ENCODE peak calls at places on chromosomes 13 and 19, in five cellular contexts. R is foreskin fibroblast, U is neural progenitor cell, I is kidney epithelial cell, S is fibroblast of villous mesenchyme. E is an unnamed sample.

GRCh38 chr13:60210510-60211065 is 46.9 kb upstream of the DIAPH3 start:
- DNase-seq in I (no peak), U (no peak), R (no peak), S (no peak), E (no peak)

GRCh38 chr19:50333737-50334617 is 4.8 kb upstream of the KCNC3 start:
- DNase-seq in U (peak), S (no peak), R (peak), I (no peak), E (no peak)

GRCh38 chr19:17209126-17210036 is 5.8 kb upstream of the USE1 start:
- DNase-seq in S (peak), I (no peak), U (peak), R (peak), E (peak)

GRCh38 chr19:15635016-15635805 is 5.5 kb upstream of the CYP4F3 start:
- DNase-seq in S (no peak), R (no peak), I (no peak), U (no peak), E (no peak)

GRCh38 chr13:76885203-76886004 is 801 bp downstream of the KCTD12 start:
- DNase-seq in S (peak), I (no peak), R (peak), U (peak), E (peak)

GRCh38 chr19:58182577-58182988 is 278 bp upstream of the ZNF274 start:
- DNase-seq in U (no peak), R (no peak), S (no peak), I (no peak), E (no peak)

GRCh38 chr13:26017196-26017921 is 34.5 kb downstream of the SHISA2 start:
- DNase-seq in I (no peak), U (no peak), S (no peak), R (no peak), E (no peak)

GRCh38 chr19:1984360-1984759 is 31.2 kb downstream of the BTBD2 start:
- DNase-seq in S (no peak), R (no peak), U (no peak), I (no peak), E (no peak)

GRCh38 chr13:30453727-30454126 is 12.0 kb downstream of the HMGB1 start:
- DNase-seq in U (no peak), S (peak), I (no peak), R (peak), E (peak)

GRCh38 chr13:31328549-31329229 is 128.9 kb downstream of the B3GLCT start:
- DNase-seq in I (peak), R (peak), S (peak), U (no peak), E (peak)

GRCh38 chr19:15769586-15769985 is 17.9 kb upstream of the OR10H5 start:
- DNase-seq in I (no peak), U (no peak), R (no peak), S (no peak), E (no peak)

GRCh38 chr19:45446295-45446694 is 21.5 kb upstream of the FOSB start:
- DNase-seq in S (peak), U (peak), I (no peak), R (peak), E (peak)

GRCh38 chr13:110004814-110005213 is 218.4 kb upstream of the IRS2 start:
- DNase-seq in I (no peak), U (no peak), R (no peak), S (no peak), E (no peak)

GRCh38 chr19:46542428-46543230 is 47.0 kb upstream of the PNMA8B start:
- DNase-seq in U (peak), I (peak), R (peak), S (peak), E (peak)

GRCh38 chr19:14406645-14407331 is 12.4 kb downstream of the DDX39A start:
- DNase-seq in R (no peak), S (no peak), U (no peak), I (no peak), E (no peak)

GRCh38 chr19:4624733-4625362 is 14.5 kb upstream of the TNFAIP8L1 start:
- DNase-seq in S (no peak), R (peak), I (no peak), U (peak), E (no peak)

GRCh38 chr13:28611021-28611420 is 47.9 kb upstream of the POMP start:
- DNase-seq in I (no peak), U (no peak), R (no peak), S (no peak), E (no peak)

GRCh38 chr13:114049026-114049425 is 75.2 kb upstream of the C13orf46 start:
- DNase-seq in U (no peak), I (no peak), S (no peak), R (no peak), E (no peak)

GRCh38 chr19:390386-391198 is 18.4 kb downstream of the C2CD4C start:
- DNase-seq in U (no peak), R (no peak), I (no peak), S (no peak), E (no peak)

GRCh38 chr19:52307275-52307674 is 10.3 kb downstream of the ZNF480 start:
- DNase-seq in R (peak), I (no peak), U (peak), S (peak), E (peak)

GRCh38 chr13:110813646-110814624 is 100.4 kb downstream of the ING1 start:
- DNase-seq in R (no peak), U (no peak), S (no peak), I (no peak), E (peak)

GRCh38 chr13:87769445-87769844 is 98.3 kb downstream of the SLITRK5 start:
- DNase-seq in I (no peak), U (no peak), S (no peak), R (no peak), E (no peak)

GRCh38 chr13:77457989-77458388 is 77.5 kb upstream of the SCEL start:
- DNase-seq in S (no peak), U (no peak), R (no peak), I (no peak), E (no peak)

GRCh38 chr19:49421039-49421877 is 2.0 kb downstream of the PTH2 start:
- DNase-seq in I (no peak), U (peak), R (peak), S (peak), E (peak)

DNA sequence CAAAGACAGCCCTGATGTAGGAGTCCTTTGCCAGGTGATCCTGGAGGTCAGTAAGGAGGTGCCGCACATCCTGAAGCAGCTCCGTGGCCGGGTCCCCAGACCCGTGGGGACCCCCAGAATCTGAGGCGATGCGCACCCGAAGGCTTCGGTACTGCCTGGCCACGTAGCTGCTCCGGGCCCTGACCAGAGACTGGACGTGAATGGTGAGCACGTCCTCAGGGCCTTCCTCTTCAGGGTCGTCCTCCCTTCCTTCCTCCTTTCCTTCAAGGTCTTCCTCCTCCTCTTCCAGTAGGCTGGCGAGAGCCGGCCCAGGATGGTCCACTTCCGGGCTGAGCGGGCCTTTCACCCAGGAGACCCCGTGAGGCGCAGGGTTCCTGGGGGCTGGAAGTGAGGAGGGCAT is 7.5 kb downstream of the RINL start:
- DNase-seq in U (no peak), I (no peak), R (no peak), S (no peak), E (no peak)
- H3K4me3 ChIP-seq in U (no peak), I (no peak), R (no peak), S (no peak), E (no peak)

DNA sequence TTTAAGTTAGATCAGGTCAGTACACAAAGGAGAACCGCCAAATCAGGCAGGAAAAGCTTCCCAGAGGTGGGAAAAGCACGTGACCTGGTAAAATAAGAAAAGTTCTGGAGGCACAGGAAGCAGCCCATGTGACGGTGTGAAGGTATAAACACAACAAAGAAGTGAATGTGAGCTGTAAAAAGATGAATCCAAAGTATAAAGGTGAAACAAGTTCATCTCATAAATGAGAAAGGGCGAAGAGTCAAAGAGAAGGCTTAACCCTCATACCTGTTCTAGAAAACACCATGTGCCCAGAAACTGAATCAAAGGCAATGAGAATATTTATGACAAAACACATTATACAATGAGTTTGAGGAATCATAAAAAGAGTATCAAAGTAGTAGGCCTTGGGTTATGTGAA is 47.0 kb downstream of the USP12 start:
- DNase-seq in R (no peak), U (no peak), I (no peak), S (no peak), E (no peak)
- H3K4me3 ChIP-seq in R (no peak), U (no peak), I (no peak), S (no peak), E (no peak)

GRCh38 chr19:23273594-23274412 is 23.6 kb upstream of the ZNF724 start:
- DNase-seq in U (peak), I (peak), S (peak), R (peak), E (peak)
- H3K4me3 ChIP-seq in U (peak), I (peak), S (peak), R (peak), E (peak)

GRCh38 chr13:50053844-50054243 is 38.6 kb downstream of the KCNRG start:
- DNase-seq in R (no peak), I (no peak), U (no peak), S (no peak), E (no peak)
- H3K4me3 ChIP-seq in R (no peak), I (no peak), U (no peak), S (no peak), E (no peak)

GRCh38 chr13:73074101-73074500 is 15.3 kb downstream of the KLF5 start:
- DNase-seq in U (no peak), S (no peak), R (no peak), I (no peak), E (no peak)
- H3K4me3 ChIP-seq in U (no peak), S (no peak), R (no peak), I (no peak), E (no peak)

GRCh38 chr13:90049989-90050671 is 1297.4 kb upstream of the MIR17HG start:
- DNase-seq in S (no peak), R (no peak), I (no peak), U (no peak), E (no peak)
- H3K4me3 ChIP-seq in S (no peak), R (no peak), I (no peak), U (no peak), E (no peak)

DNA sequence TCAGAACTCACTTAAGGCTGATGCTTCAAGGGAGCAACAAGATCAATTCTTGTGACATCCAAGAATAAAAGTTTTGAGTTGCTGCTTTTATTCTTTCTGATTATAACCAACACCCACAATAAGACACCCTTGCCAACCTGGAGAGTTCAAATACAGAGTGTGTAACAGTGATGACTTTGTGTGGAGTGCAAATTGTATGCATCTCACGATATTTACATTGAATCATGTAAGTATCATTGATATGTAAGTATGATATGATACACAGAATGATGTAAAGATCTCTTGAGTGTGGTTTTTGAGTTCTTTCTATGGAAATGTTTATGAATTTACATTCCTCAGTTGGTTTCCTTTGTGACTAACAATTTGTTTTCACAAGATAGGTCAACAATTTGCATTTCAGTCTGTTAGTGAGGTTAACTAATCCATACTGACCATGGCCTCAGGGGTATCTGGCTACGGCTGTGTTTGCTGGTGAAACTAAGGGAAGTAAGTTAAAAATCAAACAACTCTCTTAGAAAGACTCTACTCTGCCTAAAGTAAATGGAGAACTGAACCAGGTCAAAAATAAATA is 12.4 kb downstream of the LHFPL6 start:
- DNase-seq in R (no peak), S (no peak), I (no peak), U (no peak), E (no peak)
- H3K4me3 ChIP-seq in R (no peak), S (no peak), I (no peak), U (no peak), E (no peak)

GRCh38 chr13:23432589-23432988 is 913 bp downstream of the SACS start:
- DNase-seq in U (peak), S (no peak), R (no peak), I (no peak), E (no peak)
- H3K4me3 ChIP-seq in U (peak), S (peak), R (peak), I (peak), E (no peak)